ENCODE peak calls at places on chromosomes 7 and 10, in seven cellular contexts. Z is neural crest cell, P is Peyer's patch, D is tibial nerve, Q is H9, U is thoracic aorta, A is upper lobe of right lung. J is an unnamed sample.
A peak's percentile ranks its signal among the peaks of the same experiment; 100 is the strongest.

GRCh38 chr10:19832624-19833507 is 16.6 kb downstream of the PLXDC2 start:
- DNase-seq in D (no peak), Z (no peak), Q (peak; percentile 46), P (no peak), U (no peak), A (no peak), J (no peak)

GRCh38 chr7:72196176-72196575 is 216.0 kb downstream of the CALN1 start:
- DNase-seq in P (no peak), D (no peak), Q (no peak), U (no peak), Z (no peak), A (no peak), J (no peak)

GRCh38 chr10:79400567-79401004 is 44.8 kb downstream of the ZCCHC24 start:
- DNase-seq in P (peak; percentile 40), Z (peak; percentile 55), D (no peak), U (no peak), Q (peak; percentile 60), A (peak; percentile 79), J (peak; percentile 83)

GRCh38 chr7:150378115-150378852 is 846 bp upstream of the ZNF775 start:
- DNase-seq in Z (peak; percentile 55), Q (peak; percentile 96), U (no peak), A (peak; percentile 71), P (peak; percentile 70), D (no peak), J (peak; percentile 77)

GRCh38 chr10:2882628-2883027 is 184.7 kb upstream of the PFKP start:
- DNase-seq in D (no peak), U (no peak), Q (no peak), A (no peak), P (no peak), Z (no peak), J (no peak)

GRCh38 chr10:88826390-88826789 is 23.9 kb downstream of the LIPM start:
- DNase-seq in U (no peak), P (no peak), D (no peak), Z (no peak), A (no peak), Q (no peak), J (no peak)

GRCh38 chr10:68212721-68213352 is 19.1 kb downstream of the ATOH7 start:
- DNase-seq in Z (no peak), P (no peak), U (no peak), Q (no peak), D (no peak), A (no peak), J (no peak)

GRCh38 chr10:124414077-124414476 is 4.6 kb downstream of the OAT start:
- DNase-seq in D (no peak), Q (no peak), P (no peak), A (no peak), Z (no peak), U (no peak), J (no peak)

GRCh38 chr10:35552622-35553342 is 52.4 kb upstream of the GJD4 start:
- DNase-seq in Z (no peak), A (no peak), P (no peak), Q (no peak), D (no peak), U (no peak), J (no peak)

GRCh38 chr7:101816499-101817030 is 861 bp upstream of the CUX1 start:
- DNase-seq in P (no peak), Q (no peak), D (no peak), Z (peak; percentile 27), A (peak; percentile 79), U (no peak), J (peak; percentile 19)

GRCh38 chr7:26686448-26686981 is 177.9 kb downstream of the SKAP2 start:
- DNase-seq in P (no peak), U (no peak), D (no peak), Z (no peak), Q (peak; percentile 66), A (no peak), J (peak; percentile 4)

GRCh38 chr7:4727914-4728705 is 46.0 kb downstream of the FOXK1 start:
- DNase-seq in Q (no peak), Z (no peak), D (no peak), P (no peak), A (no peak), U (no peak), J (no peak)

GRCh38 chr7:148084138-148084537 is 506.4 kb upstream of the C7orf33 start:
- DNase-seq in U (no peak), A (no peak), Z (peak; percentile 63), D (no peak), Q (peak; percentile 64), P (no peak), J (peak; percentile 49)

GRCh38 chr7:159067870-159068787 is 76.5 kb downstream of the VIPR2 start:
- DNase-seq in D (peak; percentile 35), A (peak; percentile 63), Q (no peak), P (no peak), Z (no peak), U (no peak), J (peak; percentile 28)

GRCh38 chr7:38451840-38452239 is 178.4 kb upstream of the TARP start:
- DNase-seq in D (no peak), P (no peak), Q (no peak), U (no peak), Z (no peak), A (no peak), J (no peak)

GRCh38 chr7:83469491-83469890 is 179.4 kb downstream of the SEMA3E start:
- DNase-seq in Q (no peak), U (no peak), P (no peak), D (no peak), Z (no peak), A (no peak), J (no peak)

GRCh38 chr10:119483001-119483400 is 59.5 kb downstream of the RGS10 start:
- DNase-seq in U (no peak), Z (no peak), D (no peak), P (no peak), A (no peak), Q (no peak), J (no peak)

GRCh38 chr7:16740623-16740953 is 13.0 kb upstream of the TSPAN13 start:
- DNase-seq in Z (no peak), U (no peak), P (no peak), Q (no peak), A (no peak), D (no peak), J (no peak)

GRCh38 chr7:93092757-93093370 is 24.9 kb downstream of the SAMD9 start:
- DNase-seq in Z (no peak), D (no peak), U (no peak), P (no peak), Q (no peak), A (no peak), J (peak; percentile 7)

GRCh38 chr7:138398857-138399256 is 61.2 kb upstream of the TRIM24 start:
- DNase-seq in P (no peak), Q (no peak), D (no peak), U (no peak), Z (no peak), A (no peak), J (no peak)

GRCh38 chr10:128776617-128777016 is 650.4 kb upstream of the MKI67 start:
- DNase-seq in A (no peak), Z (no peak), D (no peak), Q (no peak), P (no peak), U (no peak), J (no peak)

GRCh38 chr7:15199482-15199881 is 296.9 kb upstream of the DGKB start:
- DNase-seq in U (no peak), P (no peak), A (no peak), D (no peak), Q (no peak), Z (no peak), J (no peak)

GRCh38 chr10:25049966-25050365 is 33.6 kb downstream of the THNSL1 start:
- DNase-seq in D (no peak), Z (no peak), U (no peak), A (no peak), Q (no peak), P (no peak), J (no peak)

GRCh38 chr7:88357794-88358533 is 51.3 kb upstream of the STEAP4 start:
- DNase-seq in U (no peak), Q (no peak), Z (no peak), D (no peak), P (no peak), A (no peak), J (no peak)
- TF ChIP-seq CTCF in U (no peak), Q (peak; percentile 42), Z (peak; percentile 54), D (peak; percentile 26), P (peak; percentile 45), A (peak; percentile 49), J (no peak)

DNA sequence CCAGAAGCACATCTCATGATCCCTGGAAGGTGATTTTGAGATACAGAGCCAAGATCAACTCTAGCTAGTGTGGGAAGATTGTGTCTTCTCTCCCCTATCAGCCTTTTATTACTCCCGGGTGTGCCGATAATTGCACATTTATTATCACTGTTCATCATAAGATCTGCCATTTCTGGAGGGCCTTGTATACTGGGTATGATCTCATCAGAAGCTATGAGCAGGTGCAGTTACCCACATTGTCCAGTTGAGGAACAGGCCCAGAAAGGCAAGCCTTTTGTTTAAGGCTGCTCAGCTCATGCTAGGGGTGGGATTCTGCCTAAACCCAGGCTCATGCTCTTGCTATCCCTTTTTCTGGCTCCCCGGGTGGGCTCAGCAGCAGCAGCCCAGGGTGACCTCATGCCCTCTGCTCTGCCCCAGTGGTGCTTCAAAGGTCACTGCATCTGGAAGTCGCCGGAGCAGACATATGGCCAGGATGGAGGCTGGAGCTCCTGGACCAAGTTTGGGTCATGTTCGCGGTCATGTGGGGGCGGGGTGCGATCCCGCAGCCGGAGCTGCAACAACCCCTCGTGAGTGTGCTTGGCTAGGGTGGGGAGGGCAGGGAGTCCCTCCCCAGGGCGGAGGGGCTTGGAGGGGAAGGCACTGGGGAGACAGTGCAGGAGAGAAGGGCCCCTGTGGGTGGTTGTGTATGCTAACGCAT is 46.6 kb downstream of the TBATA start:
- DNase-seq in Q (no peak), P (no peak), A (no peak), Z (no peak), D (no peak), U (no peak), J (no peak)
- TF ChIP-seq CTCF in Q (peak; percentile 17), P (peak; percentile 72), A (no peak), Z (peak; percentile 24), D (no peak), U (no peak), J (no peak)

DNA sequence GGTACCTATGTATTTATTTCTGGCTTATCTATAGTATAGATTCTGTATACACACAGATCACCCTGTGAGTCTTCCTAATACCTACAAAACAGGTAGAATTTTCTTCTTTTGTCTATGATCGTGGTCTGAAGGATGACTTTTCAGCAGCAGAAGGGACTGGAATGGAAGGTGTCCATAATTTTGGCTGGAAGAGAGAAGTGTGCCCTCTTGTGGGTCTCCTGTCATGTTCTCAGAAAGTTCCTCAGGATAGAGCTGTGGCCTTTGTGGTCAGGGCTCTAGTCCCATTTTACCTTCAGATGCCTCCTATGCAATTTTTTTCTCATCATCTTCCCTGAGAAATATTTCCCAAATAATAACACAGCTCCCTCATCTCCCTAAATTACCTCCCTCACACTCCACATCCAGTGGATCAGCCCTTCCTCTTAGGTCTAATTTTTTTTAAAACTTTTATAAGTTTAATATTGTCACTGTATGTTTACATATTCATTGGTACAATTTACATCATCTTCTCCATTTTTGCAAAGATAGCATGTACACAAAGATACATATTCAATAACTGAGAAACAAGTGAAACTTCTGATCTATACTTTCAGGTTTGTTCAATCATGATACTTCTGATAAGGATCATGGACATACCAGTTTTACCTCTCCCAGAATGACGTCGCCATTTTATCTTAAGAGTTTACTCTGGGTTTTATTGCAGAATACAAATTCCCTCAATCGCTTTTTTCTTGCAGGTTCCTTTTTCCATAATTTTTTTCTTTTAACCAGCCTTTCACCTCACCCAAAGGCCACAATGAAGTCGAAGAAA is 112.7 kb downstream of the REEP3 start:
- DNase-seq in P (no peak), Q (no peak), A (no peak), U (no peak), Z (no peak), D (no peak), J (no peak)
- TF ChIP-seq CTCF in P (peak; percentile 35), Q (peak; percentile 63), A (peak; percentile 41), U (peak; percentile 27), Z (peak; percentile 59), D (no peak), J (no peak)

GRCh38 chr10:101301111-101301731 is 52.7 kb upstream of the BTRC start:
- DNase-seq in A (no peak), Z (no peak), P (no peak), U (no peak), Q (peak; percentile 75), D (no peak), J (peak; percentile 61)
- TF ChIP-seq CTCF in A (peak; percentile 35), Z (peak; percentile 56), P (peak; percentile 63), U (no peak), Q (peak; percentile 81), D (no peak), J (peak; percentile 58)